ENCODE peak calls at places on chromosome 22, in four cellular contexts. F is HepG2, G is HEK293T, M is GM12878. Z is an unnamed sample.

GRCh38 chr22:41966607-41967240 is 2.5 kb upstream of the SEPTIN3 start:
- DNase-seq in F (peak), G (peak), M (peak), Z (peak)

GRCh38 chr22:34070051-34070450 is 149.8 kb upstream of the LARGE1 start:
- DNase-seq in F (no peak), G (no peak), M (no peak), Z (no peak)

GRCh38 chr22:22867996-22868715 is 19.5 kb upstream of the IGLL5 start:
- DNase-seq in F (no peak), G (no peak), M (no peak), Z (no peak)

GRCh38 chr22:20106205-20106848 is 9.6 kb upstream of the RANBP1 start:
- DNase-seq in F (no peak), G (no peak), M (no peak), Z (no peak)

GRCh38 chr22:40616578-40616977 is 19.9 kb downstream of the MRTFA start:
- DNase-seq in F (no peak), G (no peak), M (no peak), Z (no peak)

GRCh38 chr22:42648368-42649260 is 578 bp downstream of the CYB5R3 start:
- DNase-seq in F (peak), G (no peak), M (no peak), Z (peak)

GRCh38 chr22:41561788-41562187 is 978 bp downstream of the CSDC2 start:
- DNase-seq in F (no peak), G (no peak), M (no peak), Z (no peak)

GRCh38 chr22:31179345-31179744 is 19.4 kb downstream of the RNF185 start:
- DNase-seq in F (peak), G (no peak), M (no peak), Z (no peak)

GRCh38 chr22:45683680-45684079 is 12.0 kb downstream of the ATXN10 start:
- DNase-seq in F (no peak), G (no peak), M (no peak), Z (no peak)

GRCh38 chr22:47627561-47628253 is 865.3 kb downstream of the TBC1D22A start:
- DNase-seq in F (no peak), G (no peak), M (no peak), Z (no peak)

GRCh38 chr22:44497218-44497903 is 672 bp downstream of the RTL6 start:
- DNase-seq in F (no peak), G (peak), M (no peak), Z (no peak)

DNA sequence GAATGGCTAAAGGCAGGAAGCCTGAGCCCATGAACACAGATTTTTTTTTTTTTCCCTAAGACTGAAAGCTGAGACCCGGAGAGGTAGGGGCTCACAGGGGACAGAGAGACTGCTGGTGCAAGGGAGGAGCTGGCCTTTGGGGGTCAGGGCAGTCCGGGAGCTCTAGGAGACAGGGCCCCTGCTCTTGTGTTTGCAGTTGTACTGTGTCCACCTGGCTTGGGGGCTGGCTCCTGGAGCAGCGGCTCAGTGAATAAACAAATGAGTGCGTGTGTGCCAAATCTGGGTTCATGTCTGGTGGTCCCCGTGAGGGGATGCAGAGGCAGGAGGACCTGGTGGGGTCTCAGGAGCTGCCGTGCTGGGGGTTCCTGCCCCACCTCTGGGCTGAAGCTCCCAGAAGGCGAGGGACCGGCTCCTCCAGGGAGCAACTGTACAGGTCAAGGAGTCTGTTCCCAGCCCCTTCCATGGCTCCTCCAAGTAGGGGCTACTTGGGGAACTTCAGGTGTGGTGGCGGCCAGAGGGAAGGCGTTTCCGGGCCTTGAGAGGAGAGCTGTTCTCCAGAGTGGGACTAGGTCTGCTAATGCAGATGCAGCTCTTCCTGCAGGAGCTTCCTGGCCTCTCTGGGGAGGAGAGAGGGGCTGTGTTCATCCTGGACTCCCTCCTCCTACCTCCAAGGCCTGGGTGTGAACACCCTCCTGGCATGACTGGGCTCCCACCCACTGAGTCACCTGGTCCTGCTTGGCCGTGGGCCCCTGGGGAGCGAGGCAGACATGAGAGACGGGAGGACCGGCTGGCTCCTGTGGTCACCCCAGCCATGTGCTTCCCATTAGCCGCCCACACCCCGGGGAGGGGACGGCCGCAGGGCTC is 57.6 kb downstream of the FBXO7 start:
- DNase-seq in F (peak), G (no peak), M (no peak), Z (peak)
- TF ChIP-seq FOXK2 in F (no peak), G (no peak), M (no peak), Z (no peak)

GRCh38 chr22:37079668-37080171 is 28.2 kb downstream of the KCTD17 start:
- DNase-seq in F (no peak), G (no peak), M (no peak), Z (no peak)
- TF ChIP-seq FOXK2 in F (no peak), G (no peak), M (no peak), Z (no peak)

GRCh38 chr22:50274311-50274710 is 4.1 kb upstream of the MAPK11 start:
- DNase-seq in F (peak), G (peak), M (no peak), Z (peak)
- TF ChIP-seq FOXK2 in F (no peak), G (no peak), M (no peak), Z (no peak)

DNA sequence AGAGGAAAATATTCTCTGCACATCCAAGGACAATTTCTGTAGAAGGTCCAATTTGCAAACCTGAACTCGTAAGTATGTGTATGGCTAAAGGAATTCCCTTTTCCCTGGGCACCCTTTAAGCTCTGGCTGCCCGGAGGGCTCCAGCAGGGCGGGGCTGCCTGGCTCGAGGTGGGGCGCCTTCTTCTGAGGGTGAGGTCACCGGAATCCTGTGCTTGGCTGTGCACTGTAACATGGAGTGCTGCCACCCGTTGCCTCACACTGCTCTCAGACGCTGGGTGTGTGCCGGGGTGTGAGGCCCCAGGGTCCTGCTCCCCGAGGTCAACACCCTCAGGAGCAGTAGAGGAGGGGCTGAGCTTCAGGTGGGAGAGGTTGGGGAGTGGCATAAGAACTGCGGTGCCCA is 61.5 kb downstream of the SYN3 start:
- DNase-seq in F (no peak), G (no peak), M (no peak), Z (no peak)
- TF ChIP-seq FOXK2 in F (no peak), G (no peak), M (no peak), Z (no peak)

DNA sequence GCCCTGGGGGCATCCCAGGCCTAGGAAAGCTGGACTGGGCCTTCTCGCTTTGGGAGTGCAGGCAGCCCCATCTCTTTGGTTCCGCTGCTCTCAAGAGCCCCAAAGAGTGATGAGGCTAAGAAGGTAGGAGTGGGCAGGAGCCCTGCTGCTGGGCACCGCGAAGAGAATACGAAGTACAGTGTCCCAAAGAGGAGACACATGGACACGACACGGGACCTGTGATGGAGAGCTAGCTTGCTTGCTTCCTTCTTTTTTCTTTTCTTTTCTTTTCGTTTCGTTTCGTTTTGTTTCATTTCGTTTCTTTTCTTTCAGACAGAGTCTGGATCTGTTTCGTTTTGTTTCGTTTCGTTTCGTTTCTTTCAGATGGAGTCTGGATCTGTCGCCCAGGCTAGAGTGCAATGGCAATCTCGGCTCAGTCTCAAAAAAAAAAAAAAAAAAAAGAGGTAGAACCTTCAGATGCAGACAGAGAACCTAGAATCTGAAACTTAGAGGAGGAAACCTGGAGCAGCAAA is 10.6 kb downstream of the MGAT3 start:
- DNase-seq in F (no peak), G (no peak), M (no peak), Z (no peak)
- TF ChIP-seq FOXK2 in F (no peak), G (no peak), M (no peak), Z (no peak)